ENCODE peak calls at places on chromosomes 2 and 18, in eight cellular contexts. S is CD8-positive, alpha-beta memory T cell; F is foreskin fibroblast; B is GM06990; D is tibial artery; K is lower leg skin; J is GM23248; M is thoracic aorta. T is an unnamed sample.

GRCh38 chr18:44682871-44683221 is 2.2 kb downstream of the SETBP1 start:
- DNase-seq in B (no peak), F (no peak), S (no peak), K (no peak), J (no peak), M (no peak), D (peak; percentile 72), T (no peak)

GRCh38 chr2:202133556-202134245 is 60.6 kb downstream of the KIAA2012 start:
- DNase-seq in F (no peak), M (no peak), B (no peak), J (no peak), D (no peak), S (no peak), K (no peak), T (no peak)

GRCh38 chr2:54524236-54524991 is 68.3 kb downstream of the SPTBN1 start:
- DNase-seq in D (no peak), S (no peak), K (no peak), J (peak; percentile 67), F (no peak), M (no peak), B (peak; percentile 61), T (peak; percentile 42)

GRCh38 chr2:85394256-85394655 is 15.9 kb downstream of the CAPG start:
- DNase-seq in F (no peak), S (no peak), B (no peak), J (no peak), D (peak; percentile 92), M (no peak), K (no peak), T (no peak)

GRCh38 chr2:241882090-241882625 is 12.6 kb downstream of the RTP5 start:
- DNase-seq in K (peak; percentile 65), J (peak; percentile 51), M (no peak), B (no peak), F (peak; percentile 25), D (peak; percentile 77), S (no peak), T (no peak)

GRCh38 chr2:175929850-175930249 is 72.2 kb downstream of the LNPK start:
- DNase-seq in D (no peak), F (peak; percentile 64), J (peak; percentile 77), S (no peak), B (no peak), K (no peak), M (no peak), T (peak; percentile 7)

GRCh38 chr2:226795281-226796011 is 4.2 kb downstream of the IRS1 start:
- DNase-seq in B (peak; percentile 14), K (no peak), S (no peak), F (peak; percentile 48), J (peak; percentile 77), M (no peak), D (peak; percentile 68), T (no peak)

GRCh38 chr2:186426153-186427016 is 59.7 kb upstream of the ZC3H15 start:
- DNase-seq in D (no peak), J (no peak), K (no peak), S (no peak), B (peak; percentile 29), M (no peak), F (no peak), T (no peak)

GRCh38 chr18:79690586-79691482 is 11.2 kb downstream of the CTDP1 start:
- DNase-seq in B (no peak), D (peak; percentile 47), J (no peak), M (no peak), F (no peak), S (no peak), K (no peak), T (no peak)

DNA sequence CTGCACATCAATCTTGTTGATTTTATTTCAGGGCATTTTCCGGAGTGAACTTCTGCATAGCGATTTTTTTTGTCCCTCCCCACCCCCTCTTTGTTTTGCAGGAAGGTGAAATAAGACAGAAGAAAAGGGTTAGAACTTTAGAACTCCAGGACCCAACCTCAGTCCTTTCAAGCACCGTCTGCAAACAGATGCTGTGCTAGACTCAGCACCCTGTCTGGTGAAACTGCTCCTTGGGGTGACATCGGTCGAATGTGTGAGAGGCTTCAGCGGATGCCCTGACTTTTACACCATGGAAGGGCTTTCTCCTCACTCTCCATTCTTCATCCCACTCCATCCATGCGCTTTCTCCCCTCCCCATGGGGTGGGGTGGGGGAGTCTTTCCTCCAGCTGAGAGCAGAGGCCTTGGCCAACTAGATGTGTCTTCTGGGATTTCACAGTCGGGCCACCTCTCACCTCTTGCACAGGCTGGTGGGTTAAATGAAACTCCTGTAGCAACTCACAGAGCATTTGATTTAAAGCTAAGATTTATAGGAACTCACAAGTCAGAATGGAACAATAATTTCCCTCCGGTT is 43.3 kb upstream of the EDAR start:
- DNase-seq in D (no peak), K (no peak), J (no peak), S (peak; percentile 7), B (peak; percentile 13), F (no peak), M (no peak), T (no peak)
- H3K4me3 ChIP-seq in D (no peak overlapping the region), K (no peak overlapping the region), J (peak overlapping the region; percentile 66), S (peak overlapping the region; percentile 57), B (peak overlapping the region; percentile 54), F (no peak overlapping the region), M (peak overlapping the region; percentile 61), T (peak overlapping the region; percentile 58)

GRCh38 chr2:27147935-27148334 is 869 bp upstream of the TCF23 start:
- DNase-seq in J (no peak), D (no peak), M (no peak), S (no peak), F (no peak), B (no peak), K (no peak), T (no peak)

GRCh38 chr2:27148801-27149439 is at the start of gene TCF23:
- DNase-seq in K (no peak), S (no peak), J (no peak), D (no peak), F (no peak), M (no peak), B (no peak), T (no peak)

GRCh38 chr2:27152102-27152795 is 3.4 kb downstream of the TCF23 start:
- DNase-seq in K (no peak), B (no peak), J (no peak), F (no peak), M (no peak), S (no peak), D (peak; percentile 48), T (no peak)

GRCh38 chr2:27150639-27151230 is 1.9 kb downstream of the TCF23 start:
- DNase-seq in S (no peak), M (no peak), B (no peak), D (no peak), J (no peak), K (no peak), F (no peak), T (no peak)

DNA sequence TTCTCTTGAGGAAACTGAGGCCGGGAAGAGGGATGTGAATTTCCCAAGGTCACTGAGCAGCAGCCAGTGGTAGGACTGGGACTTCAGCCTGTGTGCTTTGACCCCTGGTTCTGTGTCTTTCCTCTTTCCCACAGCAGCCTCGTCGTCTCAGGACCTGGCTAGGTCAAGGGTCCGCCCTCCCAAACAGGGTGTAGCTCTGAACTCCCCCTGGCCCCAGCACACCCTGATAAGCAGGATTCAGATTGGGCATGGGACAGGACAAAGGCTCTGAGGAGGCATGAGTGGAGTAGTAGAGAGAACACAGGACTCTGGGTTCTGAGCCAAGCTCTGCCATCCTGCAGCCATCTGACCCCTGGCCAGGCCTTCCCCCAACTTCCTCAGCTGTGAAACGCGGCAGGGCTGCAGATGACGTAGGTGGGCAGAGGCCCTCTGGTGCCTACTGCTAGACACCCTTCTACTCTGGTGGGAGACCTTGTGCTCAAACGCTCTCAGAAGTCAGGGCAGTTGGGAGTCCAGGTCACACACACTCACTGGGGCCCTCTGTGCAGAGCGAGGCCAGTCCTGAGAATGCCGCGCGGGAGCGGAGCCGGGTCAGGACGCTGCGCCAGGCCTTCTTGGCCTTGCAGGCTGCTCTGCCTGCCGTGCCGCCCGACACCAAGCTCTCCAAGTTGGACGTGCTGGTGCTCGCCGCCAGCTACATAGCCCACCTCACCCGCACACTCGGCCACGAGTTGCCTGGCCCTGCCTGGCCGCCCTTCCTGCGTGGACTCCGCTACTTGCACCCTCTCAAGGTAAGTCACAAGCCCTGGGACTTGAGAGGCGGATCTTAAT is 986 bp downstream of the TCF23 start:
- DNase-seq in K (no peak), J (no peak), M (no peak), B (no peak), S (no peak), F (no peak), D (no peak), T (no peak)
- H3K4me3 ChIP-seq in K (no peak overlapping the region), J (no peak overlapping the region), M (no peak overlapping the region), B (no peak overlapping the region), S (no peak overlapping the region), F (no peak overlapping the region), D (no peak overlapping the region), T (no peak overlapping the region)

DNA sequence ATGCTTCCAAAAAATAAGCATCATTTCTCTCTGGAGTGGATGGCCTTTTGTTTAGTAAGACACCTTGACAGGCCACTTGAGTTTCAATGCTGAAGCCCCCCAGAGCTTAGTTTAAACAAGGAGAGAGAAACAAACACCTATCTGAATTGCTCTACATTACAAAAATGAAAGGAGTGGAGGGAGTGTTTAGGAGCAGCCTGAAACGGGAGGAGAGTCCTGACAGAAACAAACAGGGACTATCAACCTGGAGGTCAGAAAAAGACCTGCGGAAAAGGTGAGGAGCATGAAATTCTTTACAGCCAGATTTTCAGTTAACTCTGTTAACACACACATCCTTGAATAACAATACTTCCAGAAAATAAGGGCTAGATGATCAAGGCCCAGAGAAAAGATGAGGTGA is 126.2 kb downstream of the NR4A2 start:
- DNase-seq in K (no peak), D (no peak), F (no peak), M (no peak), B (no peak), S (no peak), J (no peak), T (no peak)
- H3K4me3 ChIP-seq in K (no peak overlapping the region), D (no peak overlapping the region), F (no peak overlapping the region), M (no peak overlapping the region), B (no peak overlapping the region), S (no peak overlapping the region), J (no peak overlapping the region), T (no peak overlapping the region)

GRCh38 chr2:216773072-216773471 is 77.7 kb upstream of the IGFBP5 start:
- DNase-seq in M (no peak), F (no peak), B (no peak), K (no peak), J (no peak), D (peak; percentile 86), S (no peak), T (no peak)

GRCh38 chr2:216774180-216774579 is 78.8 kb upstream of the IGFBP5 start:
- DNase-seq in B (no peak), D (no peak), M (no peak), S (no peak), F (no peak), J (no peak), K (no peak), T (no peak)

GRCh38 chr2:216775043-216775453 is 79.7 kb upstream of the IGFBP5 start:
- DNase-seq in B (no peak), M (peak; percentile 71), F (peak; percentile 35), D (peak; percentile 87), J (peak; percentile 97), K (no peak), S (no peak), T (no peak)

GRCh38 chr2:216776076-216776726 is 80.9 kb upstream of the IGFBP5 start:
- DNase-seq in B (no peak), J (no peak), M (no peak), K (no peak), F (no peak), D (no peak), S (no peak), T (no peak)

DNA sequence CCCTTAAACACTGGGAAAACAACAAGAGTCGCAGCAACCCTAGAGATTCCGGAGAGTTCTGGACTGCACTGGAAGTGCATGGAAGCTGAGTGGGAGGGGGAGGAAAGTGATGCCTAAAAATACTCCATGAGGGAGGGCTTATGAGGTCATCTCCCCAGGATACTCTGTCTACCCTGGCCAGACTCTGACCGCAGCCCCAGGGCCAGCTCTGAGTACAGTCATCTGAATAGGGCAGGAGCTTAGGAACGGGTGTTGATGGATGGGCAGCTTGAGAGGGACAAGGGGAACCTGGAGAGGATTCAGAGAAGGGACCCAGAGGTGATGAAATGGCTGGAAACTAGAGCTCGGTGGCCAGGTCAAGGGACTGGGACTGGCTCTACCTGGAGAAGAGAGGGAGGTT is 79.3 kb upstream of the IGFBP5 start:
- DNase-seq in M (peak; percentile 76), J (peak; percentile 94), K (no peak), D (peak; percentile 86), S (no peak), F (peak; percentile 9), B (no peak), T (no peak)
- H3K4me3 ChIP-seq in M (peak overlapping the region; percentile 34), J (peak overlapping the region; percentile 44), K (no peak overlapping the region), D (no peak overlapping the region), S (no peak overlapping the region), F (no peak overlapping the region), B (no peak overlapping the region), T (no peak overlapping the region)

T was measured in keratinocyte.